ENCODE peak calls at places on chromosomes 12 and 14, in five cellular contexts. A is PC-3, J is GM23248, W is neural progenitor cell, V is hepatocyte. Z is an unnamed sample.

GRCh38 chr12:6838854-6839253 is 1.9 kb upstream of the GNB3 start:
- DNase-seq in J (no peak), A (no peak), W (no peak), V (no peak), Z (no peak)

GRCh38 chr14:29227631-29228030 is 461.0 kb downstream of the FOXG1 start:
- DNase-seq in W (no peak), J (peak; percentile 79), V (no peak), A (no peak), Z (no peak)

GRCh38 chr14:75646762-75647161 is 13.9 kb downstream of the ERG28 start:
- DNase-seq in J (no peak), W (no peak), V (no peak), A (no peak), Z (no peak)

GRCh38 chr12:116320839-116321238 is 43.3 kb upstream of the MED13L start:
- DNase-seq in A (peak; percentile 93), V (no peak), J (peak; percentile 69), W (no peak), Z (no peak)

GRCh38 chr12:128266559-128267245 is at the start of gene TMEM132C:
- DNase-seq in W (peak; percentile 79), V (peak; percentile 32), J (no peak), A (no peak), Z (no peak)

GRCh38 chr14:73472182-73473114 is 14.1 kb upstream of the NUMB start:
- DNase-seq in A (peak; percentile 87), W (peak; percentile 71), J (peak; percentile 83), V (peak; percentile 70), Z (peak; percentile 60)

GRCh38 chr12:105485321-105485910 is 154.9 kb downstream of the C12orf75 start:
- DNase-seq in W (no peak), J (peak; percentile 75), A (peak; percentile 63), V (peak; percentile 27), Z (no peak)

GRCh38 chr14:59664741-59665140 is 88.1 kb upstream of the CCDC175 start:
- DNase-seq in W (no peak), A (peak; percentile 87), J (peak; percentile 22), V (no peak), Z (no peak)

GRCh38 chr14:22753586-22753985 is 12.9 kb upstream of the OXA1L start:
- DNase-seq in V (no peak), A (no peak), W (no peak), J (no peak), Z (no peak)

GRCh38 chr14:39469094-39469710 is 37.0 kb upstream of the FBXO33 start:
- DNase-seq in J (no peak), W (peak; percentile 28), A (no peak), V (peak; percentile 24), Z (no peak)

GRCh38 chr12:2536724-2537123 is 258.0 kb upstream of the FKBP4 start:
- DNase-seq in A (no peak), W (no peak), J (no peak), V (no peak), Z (no peak)

GRCh38 chr14:51850651-51851050 is 9.8 kb upstream of the GNG2 start:
- DNase-seq in V (no peak), W (no peak), J (no peak), A (no peak), Z (no peak)

GRCh38 chr12:120467439-120467838 is 2.1 kb downstream of the SRSF9 start:
- DNase-seq in J (no peak), V (no peak), A (no peak), W (no peak), Z (no peak)

GRCh38 chr12:120466560-120467315 is 2.8 kb downstream of the SRSF9 start:
- DNase-seq in W (peak; percentile 57), V (peak; percentile 56), J (peak; percentile 78), A (peak; percentile 71), Z (peak; percentile 34)

GRCh38 chr12:120468846-120469449 is 600 bp downstream of the SRSF9 start:
- DNase-seq in W (no peak), A (no peak), J (peak; percentile 51), V (peak; percentile 46), Z (no peak)

GRCh38 chr12:120469450-120470149 is at the start of gene SRSF9:
- DNase-seq in V (peak; percentile 99), J (peak; percentile 98), W (peak; percentile 99), A (peak; percentile 98), Z (peak; percentile 95)

DNA sequence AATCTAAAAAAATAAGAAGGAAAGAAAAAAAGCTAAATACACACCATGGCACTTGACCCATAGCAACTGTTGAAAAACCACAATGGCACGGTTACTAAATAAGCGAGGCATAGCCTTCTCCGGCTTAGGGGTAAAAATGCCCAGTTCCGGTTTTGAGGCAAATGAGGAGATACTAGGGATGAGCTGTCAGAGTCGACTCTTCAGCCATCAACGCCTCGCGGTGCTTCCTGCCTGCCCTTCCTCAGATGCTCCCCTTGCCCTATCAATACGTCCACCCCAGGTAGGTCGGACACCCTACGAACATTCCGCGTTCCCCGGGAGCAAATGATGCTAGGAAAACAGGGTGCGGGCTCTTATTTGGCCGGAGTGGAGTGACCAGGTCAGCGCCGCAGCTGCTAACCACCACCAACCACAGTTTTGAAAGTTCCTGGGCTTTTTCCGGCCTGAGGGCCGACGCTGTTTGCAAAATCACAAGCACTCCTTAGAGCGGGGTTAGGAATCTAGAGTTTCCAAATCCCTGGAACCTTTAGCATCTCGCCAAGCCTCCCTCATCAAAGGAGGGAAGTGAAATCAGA is 1.2 kb downstream of the SRSF9 start:
- DNase-seq in A (peak; percentile 51), J (peak; percentile 80), W (peak; percentile 67), V (peak; percentile 49), Z (no peak)
- TF ChIP-seq EZH2phosphoT487 in A (no peak), J (no peak), W (no peak), V (no peak), Z (no peak)

GRCh38 chr12:10331642-10332239 is 24.1 kb downstream of the KLRD1 start:
- DNase-seq in W (peak; percentile 72), V (peak; percentile 70), J (peak; percentile 75), A (peak; percentile 67), Z (peak; percentile 56)
- TF ChIP-seq EZH2phosphoT487 in W (no peak), V (no peak), J (no peak), A (no peak), Z (no peak)

DNA sequence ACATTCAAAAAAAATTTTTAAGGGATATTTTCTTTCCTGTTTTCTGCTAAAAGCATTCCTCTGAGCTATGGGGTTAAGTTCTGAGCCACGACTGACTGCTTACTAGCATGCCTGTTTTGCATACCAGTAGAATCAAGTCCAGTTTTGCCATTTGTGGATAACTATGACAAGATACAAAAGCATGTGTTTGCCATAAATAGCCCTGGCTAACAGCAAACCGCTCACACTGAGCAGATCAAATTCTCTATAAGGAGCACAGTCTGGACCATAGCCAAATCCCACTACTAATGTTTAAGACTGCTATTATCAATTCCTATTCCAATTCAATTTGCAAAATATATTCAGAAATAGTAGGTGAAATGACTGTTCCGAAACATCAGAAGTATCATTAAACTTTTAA is 3.2 kb downstream of the CFL2 start:
- DNase-seq in A (peak; percentile 33), V (peak; percentile 25), W (no peak), J (peak; percentile 94), Z (no peak)
- TF ChIP-seq EZH2phosphoT487 in A (no peak), V (no peak), W (no peak), J (no peak), Z (no peak)

GRCh38 chr12:57737467-57738141 is 938 bp downstream of the AGAP2 start:
- DNase-seq in A (no peak), W (peak; percentile 80), V (peak; percentile 60), J (peak; percentile 67), Z (no peak)
- TF ChIP-seq EZH2phosphoT487 in A (peak; percentile 52), W (peak; percentile 96), V (peak; percentile 75), J (peak; percentile 77), Z (no peak)

Z was measured in HCT116.